ENCODE peak calls at places on chromosomes 13 and 19, in ten cellular contexts. V is Right ventricle myocardium superior; F is activated T-cell treated with anti-CD3 and anti-CD28 coated beads, Interleukin-2, amount 50 U/mL, for 4 hours; W is SW480; B is DMS53; M is GM12865; J is immature natural killer cell; Z is T47D; R is spleen; Q is AML-193. N is an unnamed sample.

GRCh38 chr13:48727252-48728011 is 73.7 kb downstream of the CYSLTR2 start:
- DNase-seq in M (peak; percentile 46), J (no peak), F (no peak), Z (no peak), B (peak; percentile 4), V (peak; percentile 58), Q (no peak), R (no peak), W (no peak), N (no peak)

GRCh38 chr13:35600137-35600536 is 123.6 kb upstream of the MAB21L1 start:
- DNase-seq in W (no peak), Z (no peak), V (no peak), J (no peak), M (no peak), R (no peak), F (no peak), Q (no peak), B (no peak), N (no peak)

GRCh38 chr19:49987159-49987698 is 26.3 kb upstream of the SIGLEC11 start:
- DNase-seq in M (peak; percentile 88), W (peak; percentile 86), V (peak; percentile 89), Z (peak; percentile 98), B (peak; percentile 88), R (peak; percentile 90), J (peak; percentile 76), F (peak; percentile 56), Q (peak; percentile 95), N (peak; percentile 53)

GRCh38 chr19:41726493-41726892 is 18.1 kb downstream of the CEACAM5 start:
- DNase-seq in Z (no peak), W (no peak), V (no peak), J (no peak), R (no peak), Q (no peak), M (no peak), F (no peak), B (no peak), N (no peak)

GRCh38 chr13:46304546-46304945 is 82.5 kb downstream of the RUBCNL start:
- DNase-seq in V (no peak), Q (no peak), R (no peak), W (no peak), M (no peak), B (no peak), J (no peak), Z (no peak), F (no peak), N (no peak)

GRCh38 chr19:30006206-30006605 is 64.2 kb downstream of the URI1 start:
- DNase-seq in M (no peak), Z (no peak), V (no peak), F (no peak), J (peak; percentile 32), B (no peak), W (no peak), R (no peak), Q (no peak), N (no peak)

GRCh38 chr13:48840366-48840765 is 135.3 kb upstream of the FNDC3A start:
- DNase-seq in M (no peak), W (no peak), F (no peak), R (no peak), Z (no peak), J (no peak), B (no peak), V (no peak), Q (no peak), N (no peak)

GRCh38 chr13:33519561-33520479 is 234.3 kb upstream of the STARD13 start:
- DNase-seq in Z (no peak), V (no peak), Q (no peak), M (no peak), B (no peak), J (no peak), R (no peak), F (no peak), W (no peak), N (no peak)

GRCh38 chr13:35714588-35714987 is 238.1 kb upstream of the MAB21L1 start:
- DNase-seq in Q (no peak), V (peak; percentile 73), B (no peak), J (no peak), F (no peak), M (no peak), R (no peak), W (no peak), Z (peak; percentile 27), N (no peak)

N was measured in stimulated activated CD8-positive, alpha-beta memory T cell treated with anti-CD3 and anti-CD28 coated beads, Interleukin-7, amount 100 ng/mL, for 24 hours.